ENCODE peak calls at places on chromosomes 1 and 21, in six cellular contexts. A is iPS-NIHi11; G is caudate nucleus; M is NCI-H2107; B is NCI-H1694; J is activated CD4-positive, alpha-beta memory T cell treated with anti-CD3 and anti-CD28 coated beads for 36 hours. W is an unnamed sample.

GRCh38 chr21:43880111-43880985 is 15.3 kb downstream of the AGPAT3 start:
- DNase-seq in M (no peak), G (no peak), J (no peak), A (no peak), B (no peak), W (peak)

GRCh38 chr1:243712890-243713425 is 137.1 kb downstream of the AKT3 start:
- DNase-seq in J (no peak), A (no peak), M (no peak), G (no peak), B (peak), W (no peak)

GRCh38 chr1:36099681-36100341 is 11.1 kb downstream of the ADPRS start:
- DNase-seq in G (peak), B (peak), A (peak), M (peak), J (peak), W (peak)

GRCh38 chr21:36507397-36508018 is 27.6 kb upstream of the CLDN14 start:
- DNase-seq in B (no peak), J (no peak), G (no peak), M (no peak), A (no peak), W (peak)

GRCh38 chr1:154352581-154353459 is 27.5 kb downstream of the ATP8B2 start:
- DNase-seq in B (peak), J (peak), A (peak), M (no peak), G (peak), W (peak)

GRCh38 chr1:209895709-209896108 is 42.3 kb upstream of the SYT14 start:
- DNase-seq in G (no peak), A (no peak), M (no peak), B (no peak), J (peak), W (peak)

GRCh38 chr1:9128161-9128519 is 762 bp downstream of the GPR157 start:
- DNase-seq in A (no peak), J (no peak), M (no peak), B (no peak), G (no peak), W (no peak)

GRCh38 chr1:33180226-33181037 is 1.4 kb downstream of the TRIM62 start:
- DNase-seq in J (peak), B (peak), M (peak), G (peak), A (peak), W (peak)

GRCh38 chr1:2973661-2974593 is 47.3 kb upstream of the ACTRT2 start:
- DNase-seq in G (no peak), J (no peak), B (no peak), A (no peak), M (no peak), W (no peak)

GRCh38 chr1:172180886-172181285 is 239.6 kb upstream of the C1orf105 start:
- DNase-seq in A (no peak), B (no peak), J (peak), M (no peak), G (no peak), W (peak)

GRCh38 chr1:156655151-156655903 is 13.4 kb downstream of the BCAN start:
- DNase-seq in M (no peak), A (no peak), B (peak), J (no peak), G (no peak), W (no peak)

GRCh38 chr21:16438761-16439160 is 709.0 kb downstream of the USP25 start:
- DNase-seq in A (no peak), J (no peak), M (no peak), G (no peak), B (no peak), W (no peak)

GRCh38 chr1:222653178-222653827 is 35.4 kb downstream of the MIA3 start:
- DNase-seq in G (no peak), M (no peak), B (no peak), A (no peak), J (peak), W (no peak)

GRCh38 chr1:219587817-219588561 is 24.9 kb downstream of the ZC3H11B start:
- DNase-seq in M (no peak), A (no peak), G (no peak), J (no peak), B (no peak), W (peak)

GRCh38 chr1:202623075-202623474 is 87.2 kb downstream of the SYT2 start:
- DNase-seq in G (no peak), B (no peak), A (no peak), J (no peak), M (no peak), W (no peak)

W was measured in bronchial epithelial cell.